ENCODE peak calls at places on chromosomes 13 and 19, in seven cellular contexts. One of them, this sample, is unnamed.
A peak's percentile ranks its signal among the peaks of the same experiment; 100 is the strongest.

GRCh38 chr13:99749627-99750026 is 221.9 kb downstream of the ZIC5 start:
- DNase-seq in chondrocyte: no peak
- DNase-seq in omental fat pad: no peak
- DNase-seq in GM20000: no peak
- DNase-seq in stimulated activated CD4-positive, alpha-beta T cell treated with anti-CD3 and anti-CD28 coated beads, Interleukin-4, amount 100 ng/mL, for 24 hours: no peak
- DNase-seq in Calu3: no peak
- DNase-seq in activated CD4-positive, CD25-positive, alpha-beta regulatory T cell treated with anti-CD3 and anti-CD28 coated beads, Interleukin-2, amount 50 U/mL, for 16 hours: no peak
- DNase-seq in this sample: no peak

GRCh38 chr19:6480843-6481415 is 658 bp downstream of the DENND1C start:
- DNase-seq in chondrocyte: no peak
- DNase-seq in omental fat pad: no peak
- DNase-seq in GM20000: no peak
- DNase-seq in stimulated activated CD4-positive, alpha-beta T cell treated with anti-CD3 and anti-CD28 coated beads, Interleukin-4, amount 100 ng/mL, for 24 hours: no peak
- DNase-seq in Calu3: no peak
- DNase-seq in activated CD4-positive, CD25-positive, alpha-beta regulatory T cell treated with anti-CD3 and anti-CD28 coated beads, Interleukin-2, amount 50 U/mL, for 16 hours: no peak
- DNase-seq in this sample: peak; percentile 43

GRCh38 chr19:51005248-51005647 is 3.8 kb upstream of the KLK8 start:
- DNase-seq in chondrocyte: no peak
- DNase-seq in omental fat pad: no peak
- DNase-seq in GM20000: no peak
- DNase-seq in stimulated activated CD4-positive, alpha-beta T cell treated with anti-CD3 and anti-CD28 coated beads, Interleukin-4, amount 100 ng/mL, for 24 hours: no peak
- DNase-seq in Calu3: no peak
- DNase-seq in activated CD4-positive, CD25-positive, alpha-beta regulatory T cell treated with anti-CD3 and anti-CD28 coated beads, Interleukin-2, amount 50 U/mL, for 16 hours: no peak
- DNase-seq in this sample: no peak

GRCh38 chr13:27329210-27329609 is 58.6 kb downstream of the RASL11A start:
- DNase-seq in chondrocyte: no peak
- DNase-seq in omental fat pad: no peak
- DNase-seq in GM20000: no peak
- DNase-seq in stimulated activated CD4-positive, alpha-beta T cell treated with anti-CD3 and anti-CD28 coated beads, Interleukin-4, amount 100 ng/mL, for 24 hours: no peak
- DNase-seq in Calu3: no peak
- DNase-seq in activated CD4-positive, CD25-positive, alpha-beta regulatory T cell treated with anti-CD3 and anti-CD28 coated beads, Interleukin-2, amount 50 U/mL, for 16 hours: no peak
- DNase-seq in this sample: no peak

GRCh38 chr13:114049026-114049425 is 75.2 kb upstream of the C13orf46 start:
- DNase-seq in chondrocyte: no peak
- DNase-seq in omental fat pad: no peak
- DNase-seq in GM20000: peak; percentile 73
- DNase-seq in stimulated activated CD4-positive, alpha-beta T cell treated with anti-CD3 and anti-CD28 coated beads, Interleukin-4, amount 100 ng/mL, for 24 hours: peak; percentile 72
- DNase-seq in Calu3: no peak
- DNase-seq in activated CD4-positive, CD25-positive, alpha-beta regulatory T cell treated with anti-CD3 and anti-CD28 coated beads, Interleukin-2, amount 50 U/mL, for 16 hours: no peak
- DNase-seq in this sample: peak; percentile 69

GRCh38 chr13:52659340-52659739 is 6.7 kb downstream of the SUGT1 start:
- DNase-seq in chondrocyte: no peak
- DNase-seq in omental fat pad: no peak
- DNase-seq in GM20000: no peak
- DNase-seq in stimulated activated CD4-positive, alpha-beta T cell treated with anti-CD3 and anti-CD28 coated beads, Interleukin-4, amount 100 ng/mL, for 24 hours: no peak
- DNase-seq in Calu3: no peak
- DNase-seq in activated CD4-positive, CD25-positive, alpha-beta regulatory T cell treated with anti-CD3 and anti-CD28 coated beads, Interleukin-2, amount 50 U/mL, for 16 hours: no peak
- DNase-seq in this sample: no peak

GRCh38 chr19:36060430-36060829 is 5.7 kb downstream of the WDR62 start:
- DNase-seq in chondrocyte: no peak
- DNase-seq in omental fat pad: no peak
- DNase-seq in GM20000: peak; percentile 65
- DNase-seq in stimulated activated CD4-positive, alpha-beta T cell treated with anti-CD3 and anti-CD28 coated beads, Interleukin-4, amount 100 ng/mL, for 24 hours: peak; percentile 17
- DNase-seq in Calu3: peak; percentile 64
- DNase-seq in activated CD4-positive, CD25-positive, alpha-beta regulatory T cell treated with anti-CD3 and anti-CD28 coated beads, Interleukin-2, amount 50 U/mL, for 16 hours: no peak
- DNase-seq in this sample: peak; percentile 69

GRCh38 chr13:71242191-71242590 is 624.8 kb downstream of the DACH1 start:
- DNase-seq in chondrocyte: no peak
- DNase-seq in omental fat pad: no peak
- DNase-seq in GM20000: no peak
- DNase-seq in stimulated activated CD4-positive, alpha-beta T cell treated with anti-CD3 and anti-CD28 coated beads, Interleukin-4, amount 100 ng/mL, for 24 hours: no peak
- DNase-seq in Calu3: no peak
- DNase-seq in activated CD4-positive, CD25-positive, alpha-beta regulatory T cell treated with anti-CD3 and anti-CD28 coated beads, Interleukin-2, amount 50 U/mL, for 16 hours: no peak
- DNase-seq in this sample: no peak

GRCh38 chr13:38970380-38971051 is 20.1 kb downstream of the STOML3 start:
- DNase-seq in chondrocyte: no peak
- DNase-seq in omental fat pad: no peak
- DNase-seq in GM20000: no peak
- DNase-seq in stimulated activated CD4-positive, alpha-beta T cell treated with anti-CD3 and anti-CD28 coated beads, Interleukin-4, amount 100 ng/mL, for 24 hours: no peak
- DNase-seq in Calu3: no peak
- DNase-seq in activated CD4-positive, CD25-positive, alpha-beta regulatory T cell treated with anti-CD3 and anti-CD28 coated beads, Interleukin-2, amount 50 U/mL, for 16 hours: no peak
- DNase-seq in this sample: no peak

GRCh38 chr13:98033277-98034247 is 80.1 kb downstream of the IPO5 start:
- DNase-seq in chondrocyte: no peak
- DNase-seq in omental fat pad: no peak
- DNase-seq in GM20000: no peak
- DNase-seq in stimulated activated CD4-positive, alpha-beta T cell treated with anti-CD3 and anti-CD28 coated beads, Interleukin-4, amount 100 ng/mL, for 24 hours: no peak
- DNase-seq in Calu3: peak; percentile 9
- DNase-seq in activated CD4-positive, CD25-positive, alpha-beta regulatory T cell treated with anti-CD3 and anti-CD28 coated beads, Interleukin-2, amount 50 U/mL, for 16 hours: no peak
- DNase-seq in this sample: no peak

GRCh38 chr13:90448466-90449037 is 898.9 kb upstream of the MIR17HG start:
- DNase-seq in chondrocyte: no peak
- DNase-seq in omental fat pad: no peak
- DNase-seq in GM20000: no peak
- DNase-seq in stimulated activated CD4-positive, alpha-beta T cell treated with anti-CD3 and anti-CD28 coated beads, Interleukin-4, amount 100 ng/mL, for 24 hours: no peak
- DNase-seq in Calu3: no peak
- DNase-seq in activated CD4-positive, CD25-positive, alpha-beta regulatory T cell treated with anti-CD3 and anti-CD28 coated beads, Interleukin-2, amount 50 U/mL, for 16 hours: no peak
- DNase-seq in this sample: no peak

GRCh38 chr13:32381539-32381938 is 46.4 kb downstream of the N4BP2L1 start:
- DNase-seq in chondrocyte: no peak
- DNase-seq in omental fat pad: no peak
- DNase-seq in GM20000: peak; percentile 20
- DNase-seq in stimulated activated CD4-positive, alpha-beta T cell treated with anti-CD3 and anti-CD28 coated beads, Interleukin-4, amount 100 ng/mL, for 24 hours: no peak
- DNase-seq in Calu3: peak; percentile 2
- DNase-seq in activated CD4-positive, CD25-positive, alpha-beta regulatory T cell treated with anti-CD3 and anti-CD28 coated beads, Interleukin-2, amount 50 U/mL, for 16 hours: no peak
- DNase-seq in this sample: peak; percentile 37

GRCh38 chr19:48471836-48472235 is 2.7 kb downstream of the CYTH2 start:
- DNase-seq in chondrocyte: no peak
- DNase-seq in omental fat pad: no peak
- DNase-seq in GM20000: no peak
- DNase-seq in stimulated activated CD4-positive, alpha-beta T cell treated with anti-CD3 and anti-CD28 coated beads, Interleukin-4, amount 100 ng/mL, for 24 hours: no peak
- DNase-seq in Calu3: no peak
- DNase-seq in activated CD4-positive, CD25-positive, alpha-beta regulatory T cell treated with anti-CD3 and anti-CD28 coated beads, Interleukin-2, amount 50 U/mL, for 16 hours: no peak
- DNase-seq in this sample: no peak

GRCh38 chr19:48390188-48391099 is 907 bp downstream of the KDELR1 start:
- DNase-seq in chondrocyte: no peak
- DNase-seq in omental fat pad: no peak
- DNase-seq in GM20000: peak; percentile 74
- DNase-seq in stimulated activated CD4-positive, alpha-beta T cell treated with anti-CD3 and anti-CD28 coated beads, Interleukin-4, amount 100 ng/mL, for 24 hours: peak; percentile 62
- DNase-seq in Calu3: peak; percentile 82
- DNase-seq in activated CD4-positive, CD25-positive, alpha-beta regulatory T cell treated with anti-CD3 and anti-CD28 coated beads, Interleukin-2, amount 50 U/mL, for 16 hours: peak; percentile 26
- DNase-seq in this sample: peak; percentile 82

GRCh38 chr19:55591555-55591954 is 7.8 kb downstream of the FIZ1 start:
- DNase-seq in chondrocyte: no peak
- DNase-seq in omental fat pad: no peak
- DNase-seq in GM20000: no peak
- DNase-seq in stimulated activated CD4-positive, alpha-beta T cell treated with anti-CD3 and anti-CD28 coated beads, Interleukin-4, amount 100 ng/mL, for 24 hours: no peak
- DNase-seq in Calu3: no peak
- DNase-seq in activated CD4-positive, CD25-positive, alpha-beta regulatory T cell treated with anti-CD3 and anti-CD28 coated beads, Interleukin-2, amount 50 U/mL, for 16 hours: no peak
- DNase-seq in this sample: no peak

GRCh38 chr13:102869948-102870676 is 24.3 kb downstream of the ERCC5 start:
- DNase-seq in chondrocyte: no peak
- DNase-seq in omental fat pad: no peak
- DNase-seq in GM20000: no peak
- DNase-seq in stimulated activated CD4-positive, alpha-beta T cell treated with anti-CD3 and anti-CD28 coated beads, Interleukin-4, amount 100 ng/mL, for 24 hours: no peak
- DNase-seq in Calu3: no peak
- DNase-seq in activated CD4-positive, CD25-positive, alpha-beta regulatory T cell treated with anti-CD3 and anti-CD28 coated beads, Interleukin-2, amount 50 U/mL, for 16 hours: no peak
- DNase-seq in this sample: no peak

GRCh38 chr19:33047422-33047821 is 17.3 kb downstream of the RHPN2 start:
- DNase-seq in chondrocyte: no peak
- DNase-seq in omental fat pad: no peak
- DNase-seq in GM20000: no peak
- DNase-seq in stimulated activated CD4-positive, alpha-beta T cell treated with anti-CD3 and anti-CD28 coated beads, Interleukin-4, amount 100 ng/mL, for 24 hours: no peak
- DNase-seq in Calu3: peak; percentile 98
- DNase-seq in activated CD4-positive, CD25-positive, alpha-beta regulatory T cell treated with anti-CD3 and anti-CD28 coated beads, Interleukin-2, amount 50 U/mL, for 16 hours: no peak
- DNase-seq in this sample: no peak

GRCh38 chr19:51807111-51807701 is 12.2 kb downstream of the FPR3 start:
- DNase-seq in chondrocyte: no peak
- DNase-seq in omental fat pad: no peak
- DNase-seq in GM20000: no peak
- DNase-seq in stimulated activated CD4-positive, alpha-beta T cell treated with anti-CD3 and anti-CD28 coated beads, Interleukin-4, amount 100 ng/mL, for 24 hours: no peak
- DNase-seq in Calu3: no peak
- DNase-seq in activated CD4-positive, CD25-positive, alpha-beta regulatory T cell treated with anti-CD3 and anti-CD28 coated beads, Interleukin-2, amount 50 U/mL, for 16 hours: no peak
- DNase-seq in this sample: no peak

GRCh38 chr13:69720278-69720983 is 387.2 kb upstream of the ATXN8OS start:
- DNase-seq in chondrocyte: no peak
- DNase-seq in omental fat pad: no peak
- DNase-seq in GM20000: no peak
- DNase-seq in stimulated activated CD4-positive, alpha-beta T cell treated with anti-CD3 and anti-CD28 coated beads, Interleukin-4, amount 100 ng/mL, for 24 hours: no peak
- DNase-seq in Calu3: no peak
- DNase-seq in activated CD4-positive, CD25-positive, alpha-beta regulatory T cell treated with anti-CD3 and anti-CD28 coated beads, Interleukin-2, amount 50 U/mL, for 16 hours: no peak
- DNase-seq in this sample: no peak